ENCODE peak calls at places on chromosomes 4 and X, in five cellular contexts. P, Z, J, S and E are unnamed samples. For H3K9me3 and H3K27me3, the result is how much of the 10 kb centered on the place peaks cover.

GRCh38 chr4:170666909-170667308 is 577.2 kb upstream of the AADAT start:
- DNase-seq in P (no peak), S (no peak), Z (no peak), J (no peak), E (no peak)

GRCh38 chr4:41141910-41142309 is 72.4 kb downstream of the APBB2 start:
- DNase-seq in Z (no peak), J (no peak), S (no peak), P (no peak), E (no peak)

GRCh38 chr4:155614111-155614762 is 52.4 kb upstream of the GUCY1A1 start:
- DNase-seq in P (no peak), J (no peak), S (no peak), Z (no peak), E (no peak)

GRCh38 chr4:71415491-71415890 is 76.7 kb downstream of the SLC4A4 start:
- DNase-seq in Z (no peak), P (no peak), S (no peak), J (no peak), E (no peak)

GRCh38 chr4:144288011-144288903 is 147.7 kb upstream of the GYPA start:
- DNase-seq in P (no peak), S (no peak), Z (no peak), J (no peak), E (no peak)

GRCh38 chr4:72786401-72786990 is 217.5 kb upstream of the ADAMTS3 start:
- DNase-seq in P (no peak), J (no peak), S (no peak), Z (no peak), E (no peak)

GRCh38 chr4:37803348-37803973 is 23.0 kb upstream of the PGM2 start:
- DNase-seq in S (peak), P (no peak), J (no peak), Z (peak), E (no peak)

GRCh38 chr4:66794635-66795034 is 750.7 kb downstream of the CENPC start:
- DNase-seq in Z (no peak), P (no peak), J (no peak), S (no peak), E (no peak)

GRCh38 chrX:23292979-23293651 is 41.5 kb upstream of the PTCHD1 start:
- DNase-seq in P (no peak), Z (no peak), J (no peak), S (no peak), E (no peak)

GRCh38 chrX:34778961-34779360 is 121.9 kb upstream of the TMEM47 start:
- DNase-seq in S (no peak), P (no peak), J (no peak), Z (no peak), E (no peak)

GRCh38 chr4:142809559-142809958 is 36.5 kb downstream of the INPP4B start:
- DNase-seq in S (no peak), P (no peak), Z (no peak), J (no peak), E (no peak)

GRCh38 chr4:53804719-53805118 is 213.4 kb upstream of the LNX1 start:
- DNase-seq in J (peak), S (peak), P (peak), Z (no peak), E (peak)

GRCh38 chr4:166274136-166274761 is 401.2 kb downstream of the TLL1 start:
- DNase-seq in S (no peak), J (no peak), P (no peak), Z (no peak), E (no peak)

GRCh38 chrX:39336709-39337294 is 535.5 kb downstream of the MID1IP1 start:
- DNase-seq in J (peak), S (no peak), P (peak), Z (no peak), E (no peak)

GRCh38 chr4:188439641-188440311 is 300.5 kb downstream of the TRIML1 start:
- DNase-seq in S (no peak), P (no peak), J (no peak), Z (no peak), E (peak)

GRCh38 chr4:56787380-56787779 is 34.1 kb downstream of the SPINK2 start:
- DNase-seq in Z (no peak), J (peak), S (no peak), P (peak), E (peak)

GRCh38 chrX:47723689-47724088 is 64.7 kb upstream of the UXT start:
- DNase-seq in J (no peak), P (no peak), S (peak), Z (no peak), E (no peak)

GRCh38 chr4:74874785-74875367 is 58.0 kb upstream of the PARM1 start:
- DNase-seq in S (peak), J (no peak), Z (peak), P (peak), E (peak)

GRCh38 chr4:16794816-16795445 is 103.5 kb downstream of the LDB2 start:
- DNase-seq in S (peak), J (peak), Z (no peak), P (peak), E (peak)

GRCh38 chrX:16081357-16081756 is 42.0 kb upstream of the GRPR start:
- DNase-seq in J (no peak), Z (no peak), S (no peak), P (no peak), E (no peak)

GRCh38 chrX:101552714-101553113 is 2.4 kb downstream of the ARMCX1 start:
- DNase-seq in Z (no peak), P (no peak), J (no peak), S (no peak), E (no peak)

GRCh38 chrX:134718329-134719317 is 60.4 kb upstream of the PLAC1 start:
- DNase-seq in J (no peak), S (no peak), Z (no peak), P (no peak), E (peak)

DNA sequence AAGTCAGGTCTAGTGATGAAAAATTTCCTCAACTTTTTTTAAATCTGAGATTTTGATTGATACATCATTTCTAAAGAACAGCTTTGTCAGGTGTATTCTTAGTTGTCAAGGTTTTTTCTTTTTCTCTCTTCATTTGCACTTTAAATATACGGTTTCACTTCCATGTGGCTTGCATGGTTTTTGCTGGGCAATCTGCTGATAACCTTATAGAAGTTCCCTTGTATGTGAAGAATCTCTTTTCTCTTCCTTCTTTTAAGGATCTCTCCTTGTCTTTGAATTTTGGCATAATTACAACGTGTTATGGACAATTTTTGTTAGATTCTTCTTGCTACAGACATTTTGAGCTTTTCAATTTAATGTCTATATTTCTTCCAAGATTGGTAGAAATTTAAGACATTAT is 76.4 kb downstream of the ZNF721 start:
- DNase-seq in P (no peak), S (no peak), Z (no peak), J (no peak), E (no peak)
- H3K9me3 ChIP-seq in P (half or more), S (half or more), Z (half or more), J (half or more), E (half or more)

GRCh38 chr4:137621056-137621455 is 88.8 kb upstream of the PCDH18 start:
- DNase-seq in J (no peak), Z (no peak), P (no peak), S (no peak), E (no peak)
- H3K27me3 ChIP-seq in J (under half), Z (under half), P (under half), S (under half), E (under half)

GRCh38 chrX:155896512-155896911 is 15.4 kb downstream of the VAMP7 start:
- DNase-seq in S (no peak), P (no peak), J (no peak), Z (no peak), E (no peak)
- H3K9me3 ChIP-seq in S (half or more), P (under half), J (under half), Z (under half), E (under half)

GRCh38 chr4:27398911-27399310 is 538.3 kb downstream of the STIM2 start:
- DNase-seq in J (no peak), Z (no peak), P (no peak), S (no peak), E (no peak)
- H3K27me3 ChIP-seq in J (under half), Z (under half), P (under half), S (under half), E (under half)

GRCh38 chr4:110621328-110621812 is 1.5 kb downstream of the PITX2 start:
- DNase-seq in P (peak), S (no peak), J (no peak), Z (no peak), E (no peak)
- H3K9me3 ChIP-seq in P (under half), S (under half), J (under half), Z (under half), E (under half)

GRCh38 chr4:7187691-7188090 is 4.6 kb upstream of the SORCS2 start:
- DNase-seq in Z (no peak), J (no peak), P (peak), S (no peak), E (no peak)
- H3K27me3 ChIP-seq in Z (under half), J (under half), P (under half), S (under half), E (half or more)

GRCh38 chrX:153060095-153060445 is 3.8 kb downstream of the PNMA3 start:
- DNase-seq in Z (no peak), S (no peak), P (no peak), J (no peak), E (no peak)

GRCh38 chrX:153064061-153064460 is 7.8 kb downstream of the PNMA3 start:
- DNase-seq in S (peak), Z (no peak), P (no peak), J (no peak), E (no peak)

GRCh38 chrX:153059191-153060094 is 3.2 kb downstream of the PNMA3 start:
- DNase-seq in Z (no peak), J (no peak), S (no peak), P (no peak), E (no peak)

GRCh38 chrX:153063315-153063714 is 7.0 kb downstream of the PNMA3 start:
- DNase-seq in J (no peak), P (no peak), Z (no peak), S (peak), E (no peak)

DNA sequence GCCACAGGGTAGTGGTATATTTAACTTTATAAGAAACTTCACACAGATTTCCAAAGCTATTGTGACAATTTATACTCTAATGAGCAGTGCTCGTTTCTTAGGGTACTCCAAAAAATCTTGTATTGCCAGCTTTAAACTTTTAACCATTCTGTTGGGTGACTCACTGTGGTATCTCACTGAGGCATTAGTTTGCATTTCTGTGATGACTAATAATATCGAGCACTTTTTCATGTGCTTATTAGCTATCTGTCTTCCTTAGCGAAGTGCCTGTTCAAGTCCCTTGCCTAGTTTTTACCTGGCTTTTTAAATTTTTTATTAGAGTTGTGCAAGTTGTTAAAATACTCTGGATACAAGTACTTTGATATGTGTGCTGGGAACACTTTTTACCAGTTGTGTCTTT is 5.5 kb downstream of the PNMA3 start:
- DNase-seq in Z (no peak), S (no peak), J (no peak), P (no peak), E (no peak)
- H3K9me3 ChIP-seq in Z (under half), S (under half), J (under half), P (under half), E (under half)

DNA sequence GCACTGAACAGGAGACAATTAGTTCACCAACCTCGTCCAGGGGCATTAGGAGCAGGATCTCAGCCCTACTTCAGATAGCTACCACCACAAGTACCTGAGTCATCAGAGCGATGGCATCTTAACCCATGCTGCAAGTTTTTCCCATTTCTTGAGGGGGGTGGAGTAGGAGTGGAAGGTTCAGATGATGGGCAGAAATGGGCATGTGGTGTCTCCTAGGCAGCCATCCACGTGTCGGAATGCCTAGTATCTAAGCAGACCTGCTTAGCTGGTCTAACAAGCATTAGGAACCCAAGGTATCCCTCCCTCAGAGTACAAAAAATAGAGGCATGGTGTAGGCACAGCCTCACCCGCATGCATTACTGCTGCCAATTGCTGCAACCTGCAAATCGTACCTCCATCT is 159.1 kb upstream of the DGKK start:
- DNase-seq in J (no peak), S (no peak), Z (no peak), P (no peak), E (no peak)
- H3K27me3 ChIP-seq in J (under half), S (under half), Z (under half), P (under half), E (under half)